ENCODE peak calls at places on chromosome 20, in seven cellular contexts. U is progenitor cell of endocrine pancreas, D is heart left ventricle, J is NCI-H1105, X is HT1080, I is coronary artery, T is nephron progenitor cell. A is an unnamed sample.

GRCh38 chr20:54221996-54222890 is 14.4 kb downstream of the PFDN4 start:
- DNase-seq in U (no peak), D (no peak), J (no peak), X (no peak), I (no peak), T (no peak), A (no peak)

GRCh38 chr20:60986757-60987156 is 265.3 kb upstream of the CDH4 start:
- DNase-seq in U (no peak), D (no peak), J (no peak), X (no peak), I (no peak), T (no peak), A (no peak)

GRCh38 chr20:6418732-6419131 is 295.9 kb upstream of the FERMT1 start:
- DNase-seq in U (no peak), D (no peak), J (no peak), X (no peak), I (no peak), T (no peak), A (no peak)

GRCh38 chr20:19806806-19807691 is 49.0 kb downstream of the RIN2 start:
- DNase-seq in U (no peak), D (no peak), J (peak; percentile 95), X (peak; percentile 42), I (no peak), T (no peak), A (no peak)

GRCh38 chr20:35467339-35468224 is 12.2 kb downstream of the CEP250 start:
- DNase-seq in U (no peak), D (no peak), J (no peak), X (peak; percentile 65), I (no peak), T (peak; percentile 68), A (peak; percentile 63)

GRCh38 chr20:57413990-57414389 is 22.8 kb downstream of the RBM38 start:
- DNase-seq in U (no peak), D (peak; percentile 16), J (no peak), X (no peak), I (no peak), T (no peak), A (no peak)

GRCh38 chr20:54106162-54106561 is 35.8 kb upstream of the BCAS1 start:
- DNase-seq in U (no peak), D (no peak), J (no peak), X (no peak), I (no peak), T (no peak), A (no peak)

GRCh38 chr20:34546751-34547181 is 11.8 kb upstream of the MAP1LC3A start:
- DNase-seq in U (no peak), D (peak; percentile 12), J (peak; percentile 85), X (no peak), I (no peak), T (no peak), A (no peak)

GRCh38 chr20:5735845-5736530 is 14.2 kb upstream of the SHLD1 start:
- DNase-seq in U (no peak), D (no peak), J (no peak), X (no peak), I (no peak), T (no peak), A (no peak)

GRCh38 chr20:34864216-34864615 is 8.4 kb downstream of the GGT7 start:
- DNase-seq in U (no peak), D (no peak), J (no peak), X (no peak), I (no peak), T (no peak), A (no peak)

A was measured in iPS-NIHi11.